ENCODE peak calls at places on chromosomes 7 and 10, in nine cellular contexts. R, V, X, M, L, N, K, E and Q are unnamed samples.
A peak's percentile ranks its signal among the peaks of the same experiment; 100 is the strongest.

GRCh38 chr7:17506601-17507000 is 208.1 kb downstream of the AHR start:
- DNase-seq in L (no peak), M (no peak), X (no peak), R (no peak), V (no peak), N (no peak), E (no peak), K (no peak), Q (no peak)

GRCh38 chr7:127477285-127478039 is 85.0 kb upstream of the ZNF800 start:
- DNase-seq in K (no peak), E (no peak), N (no peak), V (no peak), X (no peak), L (no peak), R (no peak), M (no peak), Q (no peak)

GRCh38 chr10:84348431-84348830 is 20.0 kb downstream of the CCSER2 start:
- DNase-seq in X (no peak), R (no peak), L (peak; percentile 35), M (no peak), V (no peak), E (peak; percentile 37), K (no peak), N (no peak), Q (no peak)

GRCh38 chr7:81645435-81645834 is 124.4 kb downstream of the HGF start:
- DNase-seq in R (no peak), N (no peak), K (no peak), X (no peak), V (no peak), E (no peak), L (no peak), M (no peak), Q (no peak)

GRCh38 chr7:44076101-44076895 is 6.0 kb downstream of the POLM start:
- DNase-seq in M (no peak), X (no peak), R (no peak), V (no peak), K (no peak), E (no peak), N (no peak), L (no peak), Q (no peak)

GRCh38 chr7:78164459-78164858 is 365.9 kb downstream of the PHTF2 start:
- DNase-seq in V (no peak), K (no peak), M (no peak), L (no peak), E (no peak), R (no peak), X (no peak), N (no peak), Q (no peak)

GRCh38 chr7:98933321-98933720 is 55.0 kb downstream of the TRRAP start:
- DNase-seq in V (no peak), R (no peak), K (no peak), M (no peak), X (no peak), L (no peak), N (no peak), E (no peak), Q (no peak)

GRCh38 chr7:7438851-7439250 is 96.8 kb downstream of the COL28A1 start:
- DNase-seq in X (no peak), N (no peak), R (peak; percentile 78), E (peak; percentile 99), L (peak; percentile 97), M (no peak), K (no peak), V (no peak), Q (no peak)

GRCh38 chr7:106039486-106040060 is 72.5 kb downstream of the SYPL1 start:
- DNase-seq in N (peak; percentile 27), V (no peak), M (peak; percentile 85), K (no peak), R (no peak), L (peak; percentile 27), E (peak; percentile 82), X (no peak), Q (no peak)

GRCh38 chr10:6300106-6300783 is 97.5 kb downstream of the PFKFB3 start:
- DNase-seq in E (peak; percentile 43), R (no peak), X (no peak), K (peak; percentile 49), M (no peak), N (no peak), V (peak; percentile 69), L (no peak), Q (no peak)

GRCh38 chr7:150451833-150452431 is 1.5 kb downstream of the GIMAP8 start:
- DNase-seq in X (no peak), V (no peak), L (no peak), E (no peak), N (no peak), K (no peak), M (no peak), R (no peak), Q (no peak)

DNA sequence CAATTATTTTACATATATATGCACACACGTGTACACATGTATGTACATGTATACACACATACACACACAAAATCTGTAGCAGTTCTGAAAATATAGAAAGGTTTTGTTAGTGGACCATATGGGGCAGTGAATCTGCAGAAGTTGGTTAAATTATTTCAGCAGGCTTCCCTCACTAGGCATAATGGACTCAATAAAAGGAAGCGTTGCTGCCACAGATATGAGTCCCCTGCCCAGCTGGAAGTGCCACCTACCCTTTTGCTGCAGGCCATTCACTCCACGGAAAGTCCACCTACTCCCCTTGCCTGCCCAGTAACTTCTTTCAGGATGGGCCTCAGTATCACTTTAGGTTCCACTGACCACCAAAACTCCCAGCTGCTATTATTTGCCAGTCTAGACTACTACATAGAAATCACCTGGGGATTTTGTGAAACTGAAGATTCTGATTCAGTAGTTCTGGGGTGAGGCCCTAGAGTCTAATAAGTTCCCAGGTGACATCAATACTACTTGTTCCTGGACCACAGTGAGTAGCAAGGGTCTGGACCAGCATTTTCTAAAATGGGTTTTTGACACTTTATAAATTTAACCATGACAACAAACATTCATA is 29.3 kb upstream of the CROT start:
- DNase-seq in R (no peak), L (no peak), M (no peak), K (peak; percentile 30), N (no peak), E (no peak), X (no peak), V (peak; percentile 22), Q (no peak)
- TF ChIP-seq CTCF in R (no peak), L (no peak), M (no peak), K (no peak), N (no peak), E (no peak), X (no peak), V (no peak), Q (no peak)

GRCh38 chr10:23080211-23080724 is 15.1 kb upstream of the MSRB2 start:
- DNase-seq in R (no peak), E (no peak), V (no peak), M (no peak), K (no peak), L (no peak), X (no peak), N (no peak), Q (no peak)

GRCh38 chr10:23078114-23078513 is 17.3 kb upstream of the MSRB2 start:
- DNase-seq in V (no peak), M (no peak), X (no peak), R (no peak), L (no peak), K (no peak), N (no peak), E (no peak), Q (no peak)

GRCh38 chr10:23079700-23080099 is 15.7 kb upstream of the MSRB2 start:
- DNase-seq in E (no peak), N (peak; percentile 50), X (no peak), L (no peak), V (no peak), R (no peak), K (no peak), M (no peak), Q (no peak)

GRCh38 chr10:23081156-23081833 is 14.1 kb upstream of the MSRB2 start:
- DNase-seq in L (no peak), R (no peak), K (no peak), X (no peak), M (no peak), E (peak; percentile 6), N (no peak), V (no peak), Q (no peak)

DNA sequence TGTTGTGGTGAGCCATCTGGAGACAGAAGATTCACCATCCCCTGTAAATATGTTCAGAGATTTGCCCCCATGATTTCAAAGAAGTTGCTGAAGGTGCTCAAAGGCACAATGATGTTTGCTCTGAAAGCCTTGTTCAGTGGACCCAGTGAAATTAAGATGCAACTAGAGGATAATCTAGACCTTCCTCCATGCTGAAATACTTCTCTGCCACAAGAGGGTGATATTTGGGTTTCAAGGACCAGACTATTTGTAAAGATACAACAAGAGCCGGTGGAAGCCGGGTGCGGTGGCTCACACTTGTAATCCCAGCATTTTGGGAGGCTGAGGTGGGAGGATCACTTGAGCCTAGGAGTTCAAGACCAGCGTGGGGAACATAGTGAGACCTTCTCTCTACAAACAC is 13.5 kb upstream of the MSRB2 start:
- DNase-seq in X (no peak), R (peak; percentile 21), E (no peak), L (no peak), N (no peak), V (no peak), K (no peak), M (no peak), Q (no peak)
- TF ChIP-seq CTCF in X (peak; percentile 22), R (peak; percentile 25), E (peak; percentile 63), L (peak; percentile 43), N (no peak), V (no peak), K (peak; percentile 14), M (peak; percentile 33), Q (no peak)

GRCh38 chr10:131396108-131397010 is 84.8 kb upstream of the TCERG1L start:
- DNase-seq in V (no peak), K (no peak), R (no peak), E (no peak), N (no peak), M (no peak), L (no peak), X (no peak), Q (no peak)
- TF ChIP-seq CTCF in V (no peak), K (no peak), R (no peak), E (no peak), N (peak; percentile 31), M (no peak), L (no peak), X (no peak), Q (no peak)

GRCh38 chr7:36131026-36131425 is 22.0 kb upstream of the EEPD1 start:
- DNase-seq in K (no peak), V (no peak), E (no peak), X (no peak), N (no peak), R (no peak), L (no peak), M (no peak), Q (no peak)

GRCh38 chr7:36130236-36130945 is 22.7 kb upstream of the EEPD1 start:
- DNase-seq in N (no peak), V (no peak), X (no peak), E (no peak), L (no peak), K (no peak), R (no peak), M (no peak), Q (no peak)

GRCh38 chr7:36127075-36127740 is 25.8 kb upstream of the EEPD1 start:
- DNase-seq in K (no peak), R (no peak), N (no peak), E (no peak), L (no peak), M (no peak), V (no peak), X (no peak), Q (no peak)

GRCh38 chr7:36129048-36129534 is 24.0 kb upstream of the EEPD1 start:
- DNase-seq in N (no peak), K (no peak), M (no peak), X (no peak), E (peak; percentile 25), V (no peak), R (peak; percentile 66), L (peak; percentile 73), Q (no peak)

GRCh38 chr7:36128448-36129047 is 24.5 kb upstream of the EEPD1 start:
- DNase-seq in X (no peak), E (peak; percentile 86), L (peak; percentile 91), M (peak; percentile 82), N (peak; percentile 16), V (no peak), K (no peak), R (peak; percentile 77), Q (no peak)
- TF ChIP-seq CTCF in X (peak; percentile 70), E (peak; percentile 94), L (peak; percentile 59), M (peak; percentile 72), N (peak; percentile 57), V (no peak), K (no peak), R (peak; percentile 72), Q (peak; percentile 95)